ENCODE peak calls at places on chromosomes 5 and 9, in seven cellular contexts. O, F, U, R, J, E and N are unnamed samples.

GRCh38 chr9:137305060-137305787 is 3.2 kb upstream of the NRARP start:
- DNase-seq in O (no peak), F (peak), U (peak), R (peak), J (peak), E (peak), N (peak)

GRCh38 chr5:180391276-180391675 is 38.1 kb upstream of the GFPT2 start:
- DNase-seq in O (no peak), F (no peak), U (no peak), R (no peak), J (no peak), E (peak), N (no peak)

GRCh38 chr5:73525606-73526005 is 27.4 kb downstream of the BTF3 start:
- DNase-seq in O (no peak), F (no peak), U (no peak), R (no peak), J (no peak), E (no peak), N (no peak)

GRCh38 chr5:132962429-132962928 is 955 bp downstream of the AFF4 start:
- DNase-seq in O (no peak), F (peak), U (peak), R (peak), J (no peak), E (peak), N (peak)

GRCh38 chr5:103624748-103625147 is 62.2 kb upstream of the NUDT12 start:
- DNase-seq in O (no peak), F (peak), U (no peak), R (no peak), J (no peak), E (no peak), N (no peak)

GRCh38 chr9:100277166-100277979 is 75.4 kb downstream of the TEX10 start:
- DNase-seq in O (no peak), F (peak), U (peak), R (no peak), J (no peak), E (no peak), N (no peak)

GRCh38 chr9:78296208-78296892 is 575 bp upstream of the PSAT1 start:
- DNase-seq in O (no peak), F (peak), U (peak), R (peak), J (peak), E (no peak), N (peak)

GRCh38 chr5:116626272-116626723 is 51.7 kb upstream of the SEMA6A start:
- DNase-seq in O (no peak), F (peak), U (peak), R (peak), J (no peak), E (no peak), N (peak)

GRCh38 chr5:17918373-17919104 is 284.3 kb downstream of the TAF11L14 start:
- DNase-seq in O (no peak), F (no peak), U (no peak), R (no peak), J (no peak), E (no peak), N (no peak)

GRCh38 chr9:133129001-133129799 is 8.2 kb upstream of the RALGDS start:
- DNase-seq in O (no peak), F (no peak), U (no peak), R (no peak), J (no peak), E (no peak), N (no peak)

GRCh38 chr5:75894482-75894881 is 177.2 kb upstream of the POC5 start:
- DNase-seq in O (no peak), F (no peak), U (no peak), R (no peak), J (no peak), E (no peak), N (no peak)

GRCh38 chr5:149387081-149387611 is 8.1 kb upstream of the IL17B start:
- DNase-seq in O (no peak), F (peak), U (no peak), R (no peak), J (no peak), E (no peak), N (no peak)

GRCh38 chr9:136300866-136301265 is 3.0 kb downstream of the CCDC187 start:
- DNase-seq in O (no peak), F (no peak), U (no peak), R (no peak), J (no peak), E (no peak), N (no peak)

GRCh38 chr5:83000448-83000847 is 76.7 kb downstream of the TMEM167A start:
- DNase-seq in O (no peak), F (peak), U (no peak), R (no peak), J (no peak), E (no peak), N (no peak)

GRCh38 chr5:172722309-172722815 is 48.6 kb downstream of the DUSP1 start:
- DNase-seq in O (no peak), F (no peak), U (no peak), R (no peak), J (no peak), E (no peak), N (no peak)